ENCODE peak calls at places on chromosomes 6 and 20, in seven cellular contexts. J, E, H, P, S, O and N are unnamed samples.

GRCh38 chr6:36735110-36735971 is 37.7 kb downstream of the RAB44 start:
- DNase-seq in P (peak; percentile 76), O (no peak), E (no peak), H (no peak), J (no peak), S (no peak), N (no peak)

GRCh38 chr6:158847786-158848185 is 28.6 kb upstream of the EZR start:
- DNase-seq in H (no peak), J (no peak), P (no peak), E (no peak), S (no peak), O (no peak), N (no peak)

GRCh38 chr20:44180814-44181213 is 6.2 kb downstream of the JPH2 start:
- DNase-seq in P (peak; percentile 35), E (no peak), S (no peak), J (no peak), H (no peak), O (no peak), N (no peak)

GRCh38 chr20:46027245-46027853 is 1.7 kb upstream of the SLC12A5 start:
- DNase-seq in J (peak; percentile 42), O (peak; percentile 57), P (peak; percentile 61), H (peak; percentile 51), E (no peak), S (no peak), N (peak; percentile 63)

GRCh38 chr6:108715832-108716231 is 132.4 kb upstream of the ARMC2 start:
- DNase-seq in J (no peak), P (peak; percentile 40), H (no peak), O (no peak), E (peak; percentile 56), S (no peak), N (no peak)

GRCh38 chr6:9766240-9766915 is 648.5 kb downstream of the TFAP2A start:
- DNase-seq in P (peak; percentile 86), H (no peak), O (no peak), E (no peak), J (peak; percentile 60), S (peak; percentile 12), N (no peak)

GRCh38 chr6:34554593-34555322 is 1.4 kb downstream of the SPDEF start:
- DNase-seq in P (no peak), O (no peak), E (no peak), J (no peak), H (no peak), S (no peak), N (no peak)

GRCh38 chr6:36442083-36442670 is 477 bp downstream of the PXT1 start:
- DNase-seq in E (no peak), S (no peak), J (no peak), H (no peak), P (no peak), O (no peak), N (no peak)

GRCh38 chr6:144252289-144252688 is 32.8 kb upstream of the UTRN start:
- DNase-seq in P (no peak), S (no peak), H (no peak), E (no peak), O (no peak), J (no peak), N (no peak)

GRCh38 chr6:119078449-119079287 is at the start of gene FAM184A:
- DNase-seq in E (peak; percentile 90), O (peak; percentile 80), P (peak; percentile 48), S (no peak), J (peak; percentile 33), H (peak; percentile 84), N (peak; percentile 55)

GRCh38 chr6:74277749-74278148 is 581.7 kb downstream of the CD109 start:
- DNase-seq in S (no peak), P (peak; percentile 17), E (peak; percentile 2), O (no peak), J (no peak), H (no peak), N (no peak)

GRCh38 chr20:14600527-14600926 is 263.1 kb upstream of the FLRT3 start:
- DNase-seq in J (no peak), O (no peak), E (no peak), H (no peak), S (no peak), P (no peak), N (no peak)

GRCh38 chr20:52915564-52915963 is 56.6 kb upstream of the TSHZ2 start:
- DNase-seq in J (no peak), O (no peak), P (no peak), S (no peak), H (no peak), E (no peak), N (no peak)

GRCh38 chr6:75287424-75287823 is 2.8 kb upstream of the TMEM30A start:
- DNase-seq in P (no peak), S (no peak), H (no peak), J (no peak), E (no peak), O (no peak), N (no peak)

DNA sequence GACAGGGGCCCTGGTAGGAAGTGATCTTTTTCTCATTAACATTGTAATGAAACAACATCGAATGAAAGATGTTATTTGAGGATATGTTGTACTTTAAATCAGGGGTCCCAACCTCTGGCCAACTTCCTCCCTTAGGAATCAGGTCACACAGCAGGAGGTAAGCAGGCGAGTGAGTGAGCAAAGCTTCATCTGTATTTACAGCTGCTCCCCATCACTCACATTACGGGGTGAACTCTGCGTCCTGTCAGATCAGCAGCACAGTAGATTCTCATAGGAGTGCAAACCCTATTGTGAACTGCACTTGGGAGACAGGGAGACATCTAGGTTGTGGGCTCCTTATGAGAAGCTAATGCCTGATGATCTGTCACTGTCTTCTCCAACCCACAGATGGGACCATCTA is 19.9 kb downstream of the EPM2A start:
- DNase-seq in P (no peak), E (no peak), S (no peak), J (no peak), H (no peak), O (no peak), N (no peak)
- TF ChIP-seq RFX5 in P (no peak), E (no peak), S (no peak), J (no peak), H (no peak), O (no peak), N (no peak)

DNA sequence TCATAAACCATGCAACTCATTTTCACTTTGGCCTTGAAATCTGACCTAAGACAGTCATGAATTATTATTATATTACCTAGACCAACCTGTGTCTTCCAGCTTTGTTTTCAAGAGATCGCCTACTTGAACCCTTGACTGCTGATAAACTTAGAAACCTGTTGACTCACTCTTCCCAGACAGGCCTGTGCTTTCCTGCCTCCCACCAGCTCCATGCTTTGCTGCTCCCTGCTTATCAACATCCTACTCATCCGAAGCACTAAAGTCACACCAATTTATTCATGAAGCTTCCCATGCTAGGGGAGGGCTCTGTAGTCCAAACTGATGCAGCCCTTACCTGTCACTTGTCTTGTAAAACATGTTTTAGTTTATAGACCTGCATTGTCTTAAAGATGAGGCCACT is 177.9 kb downstream of the SYNE1 start:
- DNase-seq in P (peak; percentile 3), S (no peak), H (no peak), J (no peak), O (no peak), E (no peak), N (no peak)
- TF ChIP-seq RFX5 in P (no peak), S (no peak), H (no peak), J (no peak), O (no peak), E (no peak), N (no peak)

DNA sequence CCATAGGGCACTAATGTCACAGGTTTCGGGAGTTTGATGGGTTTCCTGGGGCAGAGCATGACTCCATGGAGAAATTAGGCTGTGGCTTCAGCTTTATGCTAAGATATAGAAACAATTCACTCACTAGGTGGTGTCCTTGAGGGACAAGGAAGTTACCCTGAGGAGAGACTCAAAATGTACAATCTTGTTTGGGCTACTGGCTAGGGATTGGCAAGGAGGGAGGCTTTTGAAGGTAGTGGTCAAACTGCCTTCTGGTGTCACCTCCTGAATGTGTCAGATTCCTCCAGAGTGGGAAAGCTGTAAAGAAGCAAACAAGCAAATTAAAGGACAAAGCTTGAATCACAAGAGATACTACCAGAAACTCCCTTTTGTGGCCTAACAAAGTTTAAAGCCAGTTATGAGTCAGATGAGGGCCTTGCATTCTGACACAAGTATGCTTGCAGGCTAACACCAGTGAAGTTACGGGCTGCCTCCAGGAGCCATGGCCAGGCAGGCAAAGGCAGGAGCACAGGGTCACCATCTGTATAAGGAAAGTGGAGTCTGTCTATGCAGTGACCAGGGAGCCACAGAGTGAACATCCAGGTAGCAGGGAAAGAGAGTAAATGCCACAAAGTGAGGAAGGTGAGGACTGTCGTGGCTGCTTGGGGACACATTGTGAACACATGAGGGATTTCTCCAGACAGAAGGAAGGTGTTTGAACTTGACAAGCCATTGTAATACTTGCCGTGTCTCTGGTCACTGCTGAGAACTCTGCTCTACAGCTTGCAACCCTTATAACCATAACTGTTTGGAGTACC is 107.7 kb upstream of the DTNBP1 start:
- DNase-seq in O (no peak), J (no peak), E (no peak), P (peak; percentile 8), H (no peak), S (peak; percentile 62), N (no peak)
- TF ChIP-seq RFX5 in O (no peak), J (no peak), E (no peak), P (no peak), H (no peak), S (no peak), N (no peak)

DNA sequence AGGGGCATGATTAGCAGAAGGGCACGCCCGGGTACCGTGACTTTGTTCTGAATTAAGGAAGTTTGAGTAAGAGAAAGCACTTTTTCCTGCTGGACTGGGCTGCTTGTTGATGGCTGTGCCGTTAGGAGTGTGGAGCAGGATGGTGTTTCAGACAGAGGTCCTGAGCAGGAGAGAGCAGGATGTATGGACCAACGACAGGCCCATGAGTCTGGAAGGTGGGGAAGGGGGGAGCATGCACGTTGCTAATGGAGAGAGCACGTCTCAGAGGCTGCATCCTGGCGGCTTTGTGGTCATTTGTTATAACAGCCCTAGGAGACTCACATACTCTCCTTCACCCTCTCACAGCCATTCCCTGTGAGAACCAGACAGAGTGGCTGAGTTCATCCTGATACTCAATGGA is 56.8 kb downstream of the PHACTR3 start:
- DNase-seq in S (no peak), H (no peak), E (no peak), P (no peak), J (no peak), O (no peak), N (no peak)
- TF ChIP-seq RFX5 in S (no peak), H (no peak), E (no peak), P (no peak), J (no peak), O (no peak), N (no peak)